ENCODE peak calls at places on chromosomes 16 and 17, in seven cellular contexts. A, T, I, G, Z, Q and S are unnamed samples. For H3K4me1, the result is how much of the 10 kb centered on the place peaks cover.

GRCh38 chr16:12750554-12750918 is 53.2 kb downstream of the CPPED1 start:
- DNase-seq in G (no peak), Z (no peak), T (no peak), I (no peak), Q (no peak), A (no peak), S (no peak)

GRCh38 chr17:1724351-1724868 is at the start of gene WDR81:
- DNase-seq in T (peak), A (peak), Z (peak), G (peak), I (peak), Q (peak), S (peak)

GRCh38 chr17:46191332-46192210 is 1.7 kb downstream of the KANSL1 start:
- DNase-seq in A (peak), G (no peak), I (no peak), T (no peak), Z (no peak), Q (no peak), S (peak)

GRCh38 chr16:24700549-24701392 is 28.7 kb upstream of the TNRC6A start:
- DNase-seq in Z (no peak), T (peak), A (peak), I (peak), Q (peak), G (peak), S (peak)

GRCh38 chr17:77746391-77746790 is 212.1 kb upstream of the TNRC6C start:
- DNase-seq in Q (no peak), T (no peak), G (peak), I (no peak), A (no peak), Z (no peak), S (no peak)

GRCh38 chr17:69594641-69595040 is 180.1 kb downstream of the MAP2K6 start:
- DNase-seq in G (no peak), T (no peak), I (no peak), A (no peak), Z (no peak), Q (no peak), S (no peak)

GRCh38 chr17:2251098-2251497 is 52.5 kb downstream of the SMG6 start:
- DNase-seq in A (no peak), G (no peak), I (no peak), Q (no peak), Z (no peak), T (no peak), S (no peak)

GRCh38 chr16:24052466-24053324 is 203.4 kb upstream of the CACNG3 start:
- DNase-seq in T (no peak), A (no peak), Z (no peak), Q (no peak), I (no peak), G (no peak), S (no peak)

GRCh38 chr17:65797809-65798208 is 236.4 kb upstream of the AXIN2 start:
- DNase-seq in Z (peak), I (no peak), Q (no peak), G (no peak), T (no peak), A (peak), S (no peak)

GRCh38 chr17:65228734-65229390 is 91.7 kb downstream of the RGS9 start:
- DNase-seq in T (no peak), A (peak), G (no peak), Z (no peak), I (no peak), Q (no peak), S (no peak)

GRCh38 chr16:15983898-15984297 is 34.5 kb downstream of the ABCC1 start:
- DNase-seq in G (no peak), I (peak), Q (no peak), Z (no peak), A (no peak), T (no peak), S (no peak)

GRCh38 chr17:59178266-59178665 is 22.7 kb downstream of the PRR11 start:
- DNase-seq in Q (no peak), G (no peak), T (no peak), I (no peak), Z (no peak), A (no peak), S (no peak)

GRCh38 chr16:9072806-9073341 is 18.6 kb upstream of the HAPSTR1 start:
- DNase-seq in I (no peak), Q (no peak), Z (no peak), T (no peak), A (no peak), G (no peak), S (no peak)

GRCh38 chr17:81870155-81870977 is 771 bp downstream of the ARHGDIA start:
- DNase-seq in Z (peak), A (peak), T (no peak), Q (peak), G (no peak), I (peak), S (peak)

GRCh38 chr16:51762081-51762995 is 611.3 kb upstream of the SALL1 start:
- DNase-seq in T (no peak), G (peak), Q (no peak), I (peak), Z (peak), A (peak), S (peak)

GRCh38 chr17:82350182-82351030 is 8.6 kb upstream of the TEX19 start:
- DNase-seq in Z (no peak), T (no peak), G (no peak), Q (peak), A (peak), I (no peak), S (peak)

GRCh38 chr17:51527230-51527982 is 267.1 kb downstream of the UTP18 start:
- DNase-seq in I (no peak), Q (no peak), T (no peak), A (no peak), Z (no peak), G (no peak), S (no peak)

GRCh38 chr17:18951941-18952842 is at the start of gene SLC5A10:
- DNase-seq in T (no peak), I (no peak), Z (no peak), A (no peak), G (no peak), Q (no peak), S (no peak)

GRCh38 chr16:15777533-15778203 is 79.2 kb downstream of the MYH11 start:
- DNase-seq in Z (peak), G (no peak), T (no peak), Q (no peak), I (no peak), A (peak), S (no peak)

GRCh38 chr16:23155445-23156049 is 6.3 kb upstream of the USP31 start:
- DNase-seq in I (peak), A (no peak), Z (peak), Q (no peak), T (no peak), G (no peak), S (peak)

GRCh38 chr17:34519286-34519685 is 60.1 kb upstream of the TMEM132E start:
- DNase-seq in Z (peak), T (no peak), I (no peak), Q (no peak), A (peak), G (no peak), S (no peak)

GRCh38 chr16:63982156-63982555 is 1139.7 kb downstream of the CDH11 start:
- DNase-seq in Z (no peak), A (no peak), I (no peak), T (no peak), Q (no peak), G (no peak), S (no peak)

GRCh38 chr17:31392002-31392855 is 754 bp downstream of the RAB11FIP4 start:
- DNase-seq in T (no peak), Z (peak), G (no peak), Q (peak), A (no peak), I (no peak), S (no peak)

GRCh38 chr16:71426880-71427615 is 14.8 kb downstream of the TLE7 start:
- DNase-seq in T (no peak), G (no peak), Q (no peak), Z (no peak), I (no peak), A (no peak), S (no peak)

GRCh38 chr16:72092832-72093447 is 480 bp downstream of the TXNL4B start:
- DNase-seq in T (no peak), Q (no peak), A (no peak), Z (no peak), I (no peak), G (no peak), S (no peak)

GRCh38 chr17:45752246-45752645 is 31.9 kb upstream of the CRHR1 start:
- DNase-seq in G (no peak), A (no peak), Z (no peak), I (no peak), Q (no peak), T (no peak), S (no peak)

GRCh38 chr16:12126091-12126806 is 149.7 kb downstream of the SNX29 start:
- DNase-seq in G (no peak), Q (no peak), A (no peak), Z (no peak), I (no peak), T (no peak), S (no peak)

GRCh38 chr16:86664518-86665318 is 86.4 kb downstream of the FOXL1 start:
- DNase-seq in Z (no peak), G (no peak), Q (no peak), A (peak), T (peak), I (no peak), S (peak)

GRCh38 chr16:11994187-11995119 is 17.9 kb downstream of the SNX29 start:
- DNase-seq in T (peak), G (no peak), A (no peak), Z (no peak), I (peak), Q (no peak), S (peak)

DNA sequence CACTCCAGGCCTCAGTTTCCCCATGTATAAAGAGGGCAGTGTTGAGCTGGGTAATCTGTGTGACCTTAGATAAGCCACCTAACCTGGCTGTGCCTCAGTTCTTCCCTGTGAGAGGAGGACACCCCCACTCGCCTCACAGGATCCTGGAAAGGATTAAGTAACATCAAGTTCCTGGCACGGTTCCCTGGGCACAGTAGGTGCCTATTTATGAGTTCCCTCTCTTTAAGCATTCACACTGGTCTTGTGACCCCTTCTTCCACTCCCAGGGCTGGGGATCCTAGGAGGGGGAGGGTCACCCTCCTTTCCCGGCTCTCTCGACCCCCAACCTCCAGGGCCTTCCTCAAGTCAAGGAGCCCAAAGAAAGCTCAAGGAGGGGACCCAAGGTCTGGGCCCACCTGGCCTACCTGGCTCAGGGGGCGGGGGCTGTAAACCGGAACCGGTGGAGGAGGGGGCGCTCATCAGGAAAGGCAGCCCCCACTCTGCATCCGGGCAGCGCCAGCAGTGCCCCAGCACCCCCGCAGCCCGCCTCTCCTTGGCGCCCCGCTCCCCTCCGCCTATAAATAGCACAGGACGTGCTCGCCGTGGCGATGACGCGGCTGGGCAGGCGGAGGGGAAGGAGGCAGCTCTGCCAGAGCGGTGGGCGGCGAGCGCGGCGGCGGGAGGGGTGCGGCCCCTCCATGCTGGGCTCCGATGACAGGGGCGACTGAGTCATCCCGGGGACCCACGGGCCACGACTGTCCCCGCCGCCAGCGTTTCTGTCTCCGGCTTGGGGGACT is 9.4 kb downstream of the RPL19 start:
- DNase-seq in G (peak), T (peak), I (peak), Q (peak), Z (peak), A (peak), S (peak)
- TF ChIP-seq POLR2A in G (no peak), T (peak), I (no peak), Q (no peak), Z (peak), A (no peak), S (no peak)

GRCh38 chr17:42129109-42129837 is 6.7 kb downstream of the HSPB9 start:
- DNase-seq in I (peak), A (no peak), T (no peak), Q (no peak), Z (no peak), G (no peak), S (no peak)
- H3K4me1 ChIP-seq in I (half or more), A (under half), T (half or more), Q (under half), Z (under half), G (half or more), S (under half)

GRCh38 chr16:81938331-81939163 is 72.7 kb downstream of the SDR42E1 start:
- DNase-seq in Z (peak), T (no peak), I (no peak), Q (no peak), A (no peak), G (no peak), S (no peak)
- H3K4me3 ChIP-seq in Z (no peak), T (no peak), I (no peak), Q (no peak), A (no peak), G (no peak), S (no peak)

GRCh38 chr17:4806770-4807533 is at the start of gene PLD2:
- DNase-seq in A (peak), Z (peak), Q (peak), G (peak), T (peak), I (peak), S (peak)
- TF ChIP-seq POLR2A in A (no peak), Z (peak), Q (peak), G (peak), T (peak), I (no peak), S (no peak)

DNA sequence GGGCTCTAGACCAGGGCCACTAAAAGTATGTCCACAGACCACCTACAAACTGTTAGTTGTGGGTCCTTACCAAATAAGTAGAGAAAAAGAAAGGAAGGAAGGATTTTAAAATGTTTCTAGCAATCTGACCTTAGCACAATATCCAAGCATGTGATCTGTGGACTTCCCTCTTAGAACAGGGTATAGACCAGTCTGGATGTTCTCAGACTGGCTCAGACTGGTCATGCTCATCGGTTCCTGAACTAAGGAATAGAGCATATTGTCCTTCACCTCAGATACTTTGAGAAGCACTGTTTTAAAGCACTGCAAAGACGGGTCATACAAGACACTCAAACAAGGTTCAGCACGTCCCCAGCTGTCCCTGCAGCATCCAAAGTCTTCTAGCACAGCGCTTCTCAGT is 25.8 kb downstream of the CUEDC1 start:
- DNase-seq in A (no peak), Z (no peak), T (no peak), Q (no peak), I (no peak), G (no peak), S (no peak)
- H3K4me1 ChIP-seq in A (under half), Z (under half), T (half or more), Q (under half), I (under half), G (half or more), S (under half)

GRCh38 chr17:43983515-43984411 is 20.7 kb upstream of the NAGS start:
- DNase-seq in T (no peak), I (no peak), Z (peak), Q (no peak), A (peak), G (no peak), S (peak)

GRCh38 chr17:43982171-43982570 is 22.3 kb upstream of the NAGS start:
- DNase-seq in I (no peak), T (no peak), G (no peak), Z (no peak), Q (no peak), A (no peak), S (no peak)

GRCh38 chr17:43986225-43986981 is 18.0 kb upstream of the NAGS start:
- DNase-seq in A (no peak), I (no peak), Q (no peak), Z (no peak), G (no peak), T (peak), S (no peak)

GRCh38 chr17:43984521-43984920 is 19.9 kb upstream of the NAGS start:
- DNase-seq in G (no peak), I (no peak), T (no peak), Z (no peak), Q (no peak), A (no peak), S (no peak)

GRCh38 chr17:43983196-43983514 is 21.3 kb upstream of the NAGS start:
- DNase-seq in I (no peak), G (no peak), Q (no peak), Z (no peak), T (no peak), A (peak), S (no peak)
- H3K4me3 ChIP-seq in I (no peak), G (no peak), Q (peak), Z (peak), T (peak), A (peak), S (peak)

GRCh38 chr17:75404739-75405364 is 626 bp downstream of the GRB2 start:
- DNase-seq in Z (peak), I (peak), Q (peak), A (peak), T (peak), G (no peak), S (peak)
- TF ChIP-seq POLR2A in Z (no peak), I (no peak), Q (no peak), A (no peak), T (no peak), G (no peak), S (no peak)

DNA sequence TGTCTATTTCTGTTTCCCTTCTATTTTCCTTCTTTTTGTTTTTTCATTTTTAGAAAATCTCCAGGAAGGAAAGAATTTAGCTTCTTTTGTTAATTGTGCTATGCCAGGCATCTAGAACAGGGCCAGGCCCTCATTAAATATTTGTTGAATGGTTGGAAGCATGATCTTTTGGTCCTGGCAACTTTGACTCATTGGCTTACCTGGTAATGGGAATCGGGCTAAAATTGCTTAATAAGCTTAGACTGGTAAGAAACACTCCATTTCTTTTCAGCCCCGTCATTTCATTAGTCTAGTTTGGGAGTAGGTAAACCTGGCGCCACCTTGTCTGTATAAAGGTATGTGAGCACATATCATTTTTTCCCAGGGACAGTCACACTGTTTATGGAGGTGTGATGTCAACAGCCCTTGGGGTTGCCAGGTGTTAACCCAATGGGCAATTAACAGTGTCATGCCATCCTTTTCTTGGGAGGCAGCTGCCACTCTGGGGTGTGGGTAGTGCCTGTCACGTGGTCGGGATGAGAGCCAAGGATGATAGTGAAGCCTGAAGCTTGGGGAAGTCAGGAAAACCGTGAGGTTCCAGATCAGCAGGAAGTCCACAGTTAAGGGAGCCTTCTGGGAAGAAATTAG is 9.5 kb upstream of the NDEL1 start:
- DNase-seq in T (no peak), A (no peak), I (no peak), Z (no peak), G (no peak), Q (no peak), S (peak)
- H3K4me1 ChIP-seq in T (under half), A (under half), I (under half), Z (under half), G (under half), Q (under half), S (under half)

GRCh38 chr16:75017670-75018525 is 19.1 kb downstream of the ZNRF1 start:
- DNase-seq in G (no peak), A (no peak), Z (no peak), Q (no peak), I (no peak), T (no peak), S (no peak)
- H3K4me3 ChIP-seq in G (no peak), A (no peak), Z (no peak), Q (no peak), I (no peak), T (no peak), S (no peak)

GRCh38 chr17:7549401-7550055 is 670 bp downstream of the TNFSF12 start:
- DNase-seq in T (no peak), Z (peak), I (no peak), G (no peak), Q (peak), A (no peak), S (peak)

GRCh38 chr17:7552621-7553051 is 3.8 kb downstream of the TNFSF12 start:
- DNase-seq in I (no peak), Z (no peak), A (no peak), G (no peak), Q (peak), T (no peak), S (peak)

GRCh38 chr17:7551396-7551795 is 2.5 kb downstream of the TNFSF12 start:
- DNase-seq in Z (no peak), G (no peak), T (no peak), A (no peak), I (no peak), Q (no peak), S (no peak)

GRCh38 chr17:7550359-7550758 is 1.5 kb downstream of the TNFSF12 start:
- DNase-seq in I (no peak), T (no peak), G (no peak), Q (no peak), Z (no peak), A (no peak), S (no peak)

DNA sequence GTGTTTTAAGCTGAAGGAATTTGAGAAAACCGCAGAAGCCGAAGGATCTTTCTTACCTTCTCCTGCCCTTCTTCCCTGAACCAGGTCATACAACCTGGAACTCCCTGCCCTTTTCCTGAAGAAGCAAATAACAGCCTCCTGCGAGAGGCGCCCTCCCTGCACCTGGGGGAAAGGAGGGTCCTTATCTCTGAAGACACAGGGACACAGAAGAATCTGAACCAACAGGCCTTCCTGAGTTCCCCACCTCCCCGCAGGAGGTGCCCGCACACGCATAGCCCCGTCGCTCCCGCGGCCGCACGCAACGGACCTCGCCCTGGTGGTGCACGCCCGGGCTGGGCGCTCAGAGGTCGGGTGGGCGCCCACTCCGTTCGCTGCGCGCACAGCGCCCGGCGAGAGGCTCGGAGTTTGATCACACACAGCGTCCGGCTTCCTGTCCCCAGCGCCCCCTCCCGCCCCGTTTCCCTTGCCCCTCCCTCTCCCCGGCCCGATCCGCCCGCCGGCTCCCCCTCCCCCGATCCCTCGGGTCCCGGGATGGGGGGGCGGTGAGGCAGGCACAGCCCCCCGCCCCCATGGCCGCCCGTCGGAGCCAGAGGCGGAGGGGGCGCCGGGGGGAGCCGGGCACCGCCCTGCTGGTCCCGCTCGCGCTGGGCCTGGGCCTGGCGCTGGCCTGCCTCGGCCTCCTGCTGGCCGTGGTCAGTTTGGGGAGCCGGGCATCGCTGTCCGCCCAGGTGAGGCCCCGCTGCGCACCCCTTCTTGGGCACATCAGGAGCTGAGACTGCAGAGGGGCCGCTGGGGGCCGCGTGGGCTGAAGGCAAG is at the start of gene TNFSF12:
- DNase-seq in G (peak), I (peak), Q (peak), A (peak), Z (peak), T (peak), S (peak)
- TF ChIP-seq POLR2A in G (no peak), I (peak), Q (no peak), A (no peak), Z (no peak), T (peak), S (peak)